ENCODE peak calls at places on chromosomes 5 and 9, in eight cellular contexts. J, A, C, U, Q, N, L and M are unnamed samples.
A peak's percentile ranks its signal among the peaks of the same experiment; 100 is the strongest.

GRCh38 chr5:37840036-37840909 is at the start of gene GDNF:
- DNase-seq in L (no peak), U (no peak), Q (peak; percentile 86), C (peak; percentile 64), N (peak; percentile 70), A (peak; percentile 41), J (peak; percentile 76), M (peak; percentile 58)

GRCh38 chr5:10724799-10725507 is 36.1 kb downstream of the DAP start:
- DNase-seq in J (no peak), C (peak; percentile 92), A (peak; percentile 100), L (peak; percentile 86), N (no peak), Q (peak; percentile 88), U (peak; percentile 75), M (peak; percentile 76)

GRCh38 chr5:72441861-72442540 is 65.2 kb downstream of the ZNF366 start:
- DNase-seq in U (peak; percentile 4), Q (peak; percentile 96), C (peak; percentile 95), N (no peak), J (no peak), A (peak; percentile 84), L (no peak), M (peak; percentile 92)

GRCh38 chr5:130045334-130045733 is 141.1 kb downstream of the CHSY3 start:
- DNase-seq in J (no peak), N (no peak), C (no peak), A (no peak), Q (no peak), L (no peak), U (no peak), M (peak; percentile 66)

GRCh38 chr9:127847155-127847463 is 7.3 kb downstream of the ENG start:
- DNase-seq in L (no peak), U (no peak), C (no peak), A (no peak), Q (peak; percentile 59), N (no peak), J (no peak), M (no peak)

GRCh38 chr5:172768573-172769323 is 2.2 kb downstream of the DUSP1 start:
- DNase-seq in L (no peak), N (no peak), Q (peak; percentile 74), A (no peak), C (peak; percentile 52), J (no peak), U (no peak), M (peak; percentile 29)

GRCh38 chr5:149404746-149405549 is 25.9 kb upstream of the IL17B start:
- DNase-seq in U (no peak), L (no peak), J (no peak), C (peak; percentile 86), N (no peak), Q (peak; percentile 92), A (no peak), M (peak; percentile 62)

GRCh38 chr9:132873403-132873802 is 4.7 kb downstream of the AK8 start:
- DNase-seq in A (no peak), L (no peak), C (no peak), Q (no peak), U (no peak), N (no peak), J (no peak), M (no peak)

GRCh38 chr5:177489119-177489716 is 8.2 kb downstream of the PDLIM7 start:
- DNase-seq in J (no peak), A (no peak), Q (no peak), L (no peak), C (no peak), N (peak; percentile 40), U (no peak), M (no peak)
- H3K4me3 ChIP-seq in J (no peak overlapping the region), A (no peak overlapping the region), Q (no peak overlapping the region), L (no peak overlapping the region), C (no peak overlapping the region), N (no peak overlapping the region), U (no peak overlapping the region), M (no peak overlapping the region)

DNA sequence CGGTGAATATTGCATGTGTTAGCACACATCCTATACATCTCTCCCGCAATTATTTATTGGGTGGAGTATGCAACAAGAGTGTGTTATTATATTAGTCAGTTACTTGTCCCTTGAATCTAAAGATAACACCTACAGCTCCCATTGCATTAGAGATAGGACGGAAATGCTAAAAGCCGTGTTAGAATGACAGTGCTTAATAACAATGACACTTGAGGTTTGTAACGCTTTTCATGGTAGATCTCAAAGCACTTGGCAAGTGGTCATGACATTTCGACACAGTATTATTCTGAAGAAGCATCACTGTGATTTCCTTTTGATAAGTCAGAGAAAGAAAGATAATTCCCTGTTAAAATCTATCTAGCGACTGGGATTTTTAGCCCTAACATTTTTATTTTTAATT is 33.4 kb upstream of the TRIO start:
- DNase-seq in Q (peak; percentile 46), N (no peak), A (no peak), C (no peak), L (no peak), J (no peak), U (no peak), M (no peak)
- H3K9ac ChIP-seq in Q (peak overlapping the region; percentile 82), N (no peak overlapping the region), A (peak overlapping the region; percentile 75), C (no peak overlapping the region), L (no peak overlapping the region), J (no peak overlapping the region), U (no peak overlapping the region), M (no peak overlapping the region)

GRCh38 chr5:55225346-55225745 is 1.8 kb downstream of the MCIDAS start:
- DNase-seq in Q (no peak), J (no peak), N (no peak), A (no peak), U (no peak), L (no peak), C (no peak), M (no peak)

GRCh38 chr5:55226934-55227737 is at the start of gene MCIDAS:
- DNase-seq in C (no peak), J (peak; percentile 86), L (peak; percentile 90), N (peak; percentile 93), U (peak; percentile 64), A (peak; percentile 61), Q (peak; percentile 70), M (peak; percentile 72)

GRCh38 chr5:55230086-55230629 is 3.0 kb upstream of the MCIDAS start:
- DNase-seq in U (no peak), C (no peak), A (no peak), L (no peak), J (peak; percentile 26), N (no peak), Q (no peak), M (no peak)

GRCh38 chr5:55226027-55226933 is 835 bp downstream of the MCIDAS start:
- DNase-seq in J (peak; percentile 92), U (peak; percentile 72), C (no peak), N (peak; percentile 91), A (peak; percentile 62), Q (peak; percentile 67), L (peak; percentile 83), M (peak; percentile 53)

DNA sequence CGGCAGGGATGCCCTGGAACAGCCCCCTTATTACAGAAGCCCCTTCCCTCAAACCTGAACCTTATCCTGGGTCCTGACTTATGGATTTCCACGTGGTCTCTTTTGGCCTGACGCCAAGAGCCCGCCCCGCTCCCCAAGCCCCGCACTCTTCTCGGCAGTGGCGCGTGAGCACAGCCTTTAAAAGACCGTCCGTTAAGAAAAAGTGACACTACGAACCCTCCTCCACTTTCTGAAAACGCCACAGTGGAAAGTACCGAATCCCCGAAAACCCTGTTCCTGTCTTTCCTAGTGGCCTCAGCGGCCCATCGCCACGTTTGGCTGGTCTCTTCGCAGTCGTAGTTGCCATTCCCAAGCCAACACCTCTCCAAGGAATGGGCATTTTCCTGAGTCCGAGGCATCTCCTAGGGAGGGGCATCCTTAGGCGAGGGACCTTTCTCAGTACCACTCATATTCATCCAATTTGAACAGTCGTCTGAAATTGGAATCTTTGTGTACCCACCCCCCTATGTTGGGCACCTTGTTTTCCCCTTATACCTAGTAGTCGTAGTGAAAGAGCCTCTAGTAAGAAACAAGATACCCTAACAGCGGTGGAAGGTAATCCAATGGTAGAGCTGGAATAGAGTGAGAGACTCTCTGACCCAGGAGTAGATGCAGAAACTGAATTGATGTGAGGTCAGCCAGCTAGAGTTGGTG is 769 bp upstream of the MCIDAS start:
- DNase-seq in L (no peak), A (no peak), C (no peak), N (no peak), U (no peak), J (no peak), Q (no peak), M (no peak)
- TF ChIP-seq EZH2 in L (no peak), A (no peak), C (peak; percentile 27), N (no peak), U (no peak), J (peak; percentile 93), Q (peak; percentile 52), M (no peak)

DNA sequence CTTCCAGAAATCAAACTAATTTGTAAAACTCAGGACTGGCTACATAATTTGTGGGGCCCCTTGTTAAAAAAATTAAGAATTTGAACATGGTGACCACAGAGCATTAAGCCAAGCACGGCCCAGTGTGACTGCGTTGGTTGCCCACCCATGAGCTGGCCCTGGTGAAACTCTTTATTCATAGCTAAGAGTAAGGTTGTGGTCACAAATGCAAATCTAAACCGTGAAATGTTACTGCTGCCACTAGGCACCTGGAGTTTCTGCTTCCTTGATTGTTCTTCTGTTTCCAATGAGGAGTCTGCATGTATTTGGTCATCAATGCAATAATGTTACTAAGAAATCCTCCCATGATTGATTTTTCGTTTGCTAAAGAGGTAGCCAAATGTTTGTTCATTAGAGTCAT is 4.2 kb downstream of the GCNT1 start:
- DNase-seq in C (no peak), J (no peak), U (no peak), N (no peak), A (no peak), Q (no peak), L (no peak), M (no peak)
- H3K4me3 ChIP-seq in C (no peak overlapping the region), J (no peak overlapping the region), U (no peak overlapping the region), N (no peak overlapping the region), A (no peak overlapping the region), Q (no peak overlapping the region), L (no peak overlapping the region), M (no peak overlapping the region)

GRCh38 chr5:152107225-152107624 is 182.6 kb upstream of the GLRA1 start:
- DNase-seq in L (no peak), Q (no peak), J (no peak), N (no peak), A (no peak), U (no peak), C (no peak), M (no peak)
- H3K9ac ChIP-seq in L (no peak overlapping the region), Q (no peak overlapping the region), J (no peak overlapping the region), N (no peak overlapping the region), A (no peak overlapping the region), U (no peak overlapping the region), C (no peak overlapping the region), M (no peak overlapping the region)

DNA sequence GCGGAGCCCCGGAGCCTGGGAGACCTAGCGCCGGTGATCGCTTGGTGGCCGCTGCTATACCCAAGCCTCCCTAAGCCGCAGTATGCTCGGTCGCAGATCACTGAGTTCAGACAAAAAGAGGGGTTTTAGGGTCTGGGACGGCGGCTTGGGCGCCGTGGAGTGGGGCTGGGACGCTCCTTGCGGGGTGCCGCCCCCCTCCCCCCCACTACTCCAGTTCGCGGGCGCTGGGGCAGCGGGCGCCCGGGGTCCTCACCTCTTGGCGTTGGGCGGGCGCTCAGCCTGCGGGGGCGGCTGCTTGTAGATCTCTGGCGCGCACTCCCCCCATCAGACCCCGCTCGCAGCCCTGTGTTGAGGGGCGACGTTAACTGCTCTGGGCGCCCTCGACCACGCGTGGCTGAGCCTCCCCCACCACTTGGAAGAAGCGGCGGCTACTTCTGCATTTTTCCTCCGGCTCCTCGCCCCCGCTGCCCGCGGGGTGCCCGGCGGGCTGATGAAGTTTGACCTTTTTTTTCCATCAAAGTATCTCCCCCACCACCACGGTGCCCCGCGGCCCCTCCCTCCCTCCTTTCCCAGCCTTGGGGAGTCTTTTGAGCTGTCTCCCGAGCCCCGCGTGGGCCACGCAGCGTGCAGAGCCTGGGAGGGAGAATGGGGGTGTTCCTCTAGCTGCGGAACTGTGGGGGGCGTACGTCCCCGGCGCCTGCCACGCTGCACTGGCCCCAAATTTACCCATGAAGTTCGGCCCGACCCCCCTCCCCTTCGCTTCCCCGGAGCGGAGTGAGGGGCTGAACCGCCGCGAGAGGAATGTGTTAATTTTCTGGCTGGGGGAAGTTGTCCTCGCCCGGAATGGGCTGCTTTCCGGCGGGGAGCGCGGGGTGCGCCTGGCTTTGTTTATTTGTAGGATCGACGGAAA is 1.2 kb downstream of the CXXC5 start:
- DNase-seq in U (no peak), J (peak; percentile 85), Q (peak; percentile 61), C (no peak), N (peak; percentile 78), L (peak; percentile 62), A (peak; percentile 22), M (no peak)
- TF ChIP-seq EZH2 in U (no peak), J (no peak), Q (no peak), C (no peak), N (peak; percentile 14), L (no peak), A (no peak), M (no peak)